ENCODE peak calls at places on chromosomes 6 and 20, in ten cellular contexts. One of them, this sample, is unnamed.
A peak's percentile ranks its signal among the peaks of the same experiment; 100 is the strongest.

GRCh38 chr6:79949235-79949634 is 1.9 kb upstream of the ELOVL4 start:
- DNase-seq in heart left ventricle: no peak
- DNase-seq in IMR-90: peak; percentile 75
- DNase-seq in GM12891: no peak
- DNase-seq in endothelial cell of umbilical vein: peak; percentile 53
- DNase-seq in tibial nerve: peak; percentile 27
- DNase-seq in uterus: no peak
- DNase-seq in GM12892: no peak
- DNase-seq in NB4: peak; percentile 85
- DNase-seq in ovary: no peak
- DNase-seq in this sample: no peak

GRCh38 chr6:126963077-126963809 is 155.2 kb upstream of the RSPO3 start:
- DNase-seq in heart left ventricle: no peak
- DNase-seq in IMR-90: no peak
- DNase-seq in GM12891: no peak
- DNase-seq in endothelial cell of umbilical vein: no peak
- DNase-seq in tibial nerve: no peak
- DNase-seq in uterus: no peak
- DNase-seq in GM12892: no peak
- DNase-seq in NB4: no peak
- DNase-seq in ovary: no peak
- DNase-seq in this sample: no peak

GRCh38 chr6:134217516-134218140 is 100.3 kb downstream of the SGK1 start:
- DNase-seq in heart left ventricle: no peak
- DNase-seq in IMR-90: no peak
- DNase-seq in GM12891: no peak
- DNase-seq in endothelial cell of umbilical vein: no peak
- DNase-seq in tibial nerve: no peak
- DNase-seq in uterus: no peak
- DNase-seq in GM12892: no peak
- DNase-seq in NB4: no peak
- DNase-seq in ovary: no peak
- DNase-seq in this sample: no peak

GRCh38 chr6:114144887-114145851 is 174.2 kb upstream of the HDAC2 start:
- DNase-seq in heart left ventricle: no peak
- DNase-seq in IMR-90: no peak
- DNase-seq in GM12891: no peak
- DNase-seq in endothelial cell of umbilical vein: no peak
- DNase-seq in tibial nerve: no peak
- DNase-seq in uterus: no peak
- DNase-seq in GM12892: no peak
- DNase-seq in NB4: no peak
- DNase-seq in ovary: no peak
- DNase-seq in this sample: no peak

GRCh38 chr6:6178795-6179194 is 141.7 kb downstream of the F13A1 start:
- DNase-seq in heart left ventricle: no peak
- DNase-seq in IMR-90: no peak
- DNase-seq in GM12891: no peak
- DNase-seq in endothelial cell of umbilical vein: no peak
- DNase-seq in tibial nerve: no peak
- DNase-seq in uterus: no peak
- DNase-seq in GM12892: no peak
- DNase-seq in NB4: no peak
- DNase-seq in ovary: no peak
- DNase-seq in this sample: no peak

GRCh38 chr6:164107297-164107995 is 692.9 kb downstream of the QKI start:
- DNase-seq in heart left ventricle: peak; percentile 67
- DNase-seq in IMR-90: no peak
- DNase-seq in GM12891: no peak
- DNase-seq in endothelial cell of umbilical vein: no peak
- DNase-seq in tibial nerve: no peak
- DNase-seq in uterus: no peak
- DNase-seq in GM12892: no peak
- DNase-seq in NB4: no peak
- DNase-seq in ovary: no peak
- DNase-seq in this sample: no peak

GRCh38 chr6:100160913-100161312 is 166.9 kb upstream of the MCHR2 start:
- DNase-seq in heart left ventricle: no peak
- DNase-seq in IMR-90: no peak
- DNase-seq in GM12891: no peak
- DNase-seq in endothelial cell of umbilical vein: no peak
- DNase-seq in tibial nerve: no peak
- DNase-seq in uterus: no peak
- DNase-seq in GM12892: no peak
- DNase-seq in NB4: no peak
- DNase-seq in ovary: no peak
- DNase-seq in this sample: no peak

GRCh38 chr6:105179244-105180065 is at the start of gene POPDC3:
- DNase-seq in heart left ventricle: peak; percentile 35
- DNase-seq in IMR-90: peak; percentile 53
- DNase-seq in GM12891: peak; percentile 30
- DNase-seq in endothelial cell of umbilical vein: no peak
- DNase-seq in tibial nerve: no peak
- DNase-seq in uterus: no peak
- DNase-seq in GM12892: peak; percentile 16
- DNase-seq in NB4: peak; percentile 59
- DNase-seq in ovary: no peak
- DNase-seq in this sample: no peak

GRCh38 chr6:20175810-20176209 is 36.5 kb downstream of the MBOAT1 start:
- DNase-seq in heart left ventricle: no peak
- DNase-seq in IMR-90: no peak
- DNase-seq in GM12891: no peak
- DNase-seq in endothelial cell of umbilical vein: no peak
- DNase-seq in tibial nerve: no peak
- DNase-seq in uterus: no peak
- DNase-seq in GM12892: no peak
- DNase-seq in NB4: no peak
- DNase-seq in ovary: no peak
- DNase-seq in this sample: no peak

GRCh38 chr20:58819921-58820320 is 30.8 kb downstream of the GNAS-AS1 start:
- DNase-seq in heart left ventricle: no peak
- DNase-seq in IMR-90: no peak
- DNase-seq in GM12891: no peak
- DNase-seq in endothelial cell of umbilical vein: no peak
- DNase-seq in tibial nerve: no peak
- DNase-seq in uterus: no peak
- DNase-seq in GM12892: no peak
- DNase-seq in NB4: no peak
- DNase-seq in ovary: no peak
- DNase-seq in this sample: no peak

GRCh38 chr20:37516697-37517370 is 4.2 kb upstream of the NNAT start:
- DNase-seq in heart left ventricle: no peak
- DNase-seq in IMR-90: peak; percentile 93
- DNase-seq in GM12891: no peak
- DNase-seq in endothelial cell of umbilical vein: no peak
- DNase-seq in tibial nerve: no peak
- DNase-seq in uterus: no peak
- DNase-seq in GM12892: no peak
- DNase-seq in NB4: no peak
- DNase-seq in ovary: no peak
- DNase-seq in this sample: no peak

GRCh38 chr20:38472513-38473352 is at the start of gene RALGAPB:
- DNase-seq in heart left ventricle: peak; percentile 99
- DNase-seq in IMR-90: peak; percentile 96
- DNase-seq in GM12891: peak; percentile 92
- DNase-seq in endothelial cell of umbilical vein: peak; percentile 100
- DNase-seq in tibial nerve: peak; percentile 98
- DNase-seq in uterus: peak; percentile 99
- DNase-seq in GM12892: peak; percentile 91
- DNase-seq in NB4: peak; percentile 99
- DNase-seq in ovary: peak; percentile 99
- DNase-seq in this sample: peak; percentile 94

GRCh38 chr20:4555188-4555893 is 166.4 kb upstream of the PRND start:
- DNase-seq in heart left ventricle: no peak
- DNase-seq in IMR-90: peak; percentile 92
- DNase-seq in GM12891: no peak
- DNase-seq in endothelial cell of umbilical vein: peak; percentile 88
- DNase-seq in tibial nerve: no peak
- DNase-seq in uterus: no peak
- DNase-seq in GM12892: no peak
- DNase-seq in NB4: no peak
- DNase-seq in ovary: no peak
- DNase-seq in this sample: no peak

GRCh38 chr6:139970591-139970991 is 596.1 kb upstream of the CITED2 start:
- DNase-seq in heart left ventricle: no peak
- DNase-seq in IMR-90: peak; percentile 63
- DNase-seq in GM12891: no peak
- DNase-seq in endothelial cell of umbilical vein: peak; percentile 39
- DNase-seq in tibial nerve: no peak
- DNase-seq in uterus: no peak
- DNase-seq in GM12892: no peak
- DNase-seq in NB4: no peak
- DNase-seq in ovary: no peak
- DNase-seq in this sample: no peak

GRCh38 chr6:96542702-96543101 is 20.2 kb upstream of the FHL5 start:
- DNase-seq in heart left ventricle: no peak
- DNase-seq in IMR-90: no peak
- DNase-seq in GM12891: no peak
- DNase-seq in endothelial cell of umbilical vein: no peak
- DNase-seq in tibial nerve: no peak
- DNase-seq in uterus: no peak
- DNase-seq in GM12892: no peak
- DNase-seq in NB4: no peak
- DNase-seq in ovary: no peak
- DNase-seq in this sample: no peak

GRCh38 chr6:27893059-27893835 is 18.9 kb downstream of the OR2B2 start:
- DNase-seq in heart left ventricle: peak; percentile 74
- DNase-seq in IMR-90: peak; percentile 99
- DNase-seq in GM12891: no peak
- DNase-seq in endothelial cell of umbilical vein: peak; percentile 98
- DNase-seq in tibial nerve: peak; percentile 41
- DNase-seq in uterus: peak; percentile 28
- DNase-seq in GM12892: peak; percentile 50
- DNase-seq in NB4: peak; percentile 99
- DNase-seq in ovary: no peak
- DNase-seq in this sample: peak; percentile 31
- TF ChIP-seq POLR2A in heart left ventricle: peak; percentile 82
- TF ChIP-seq POLR2A in IMR-90: peak; percentile 99
- TF ChIP-seq POLR2A in GM12891: peak; percentile 98
- TF ChIP-seq POLR2A in endothelial cell of umbilical vein: peak; percentile 96
- TF ChIP-seq POLR2A in tibial nerve: peak; percentile 53
- TF ChIP-seq POLR2A in uterus: peak; percentile 27
- TF ChIP-seq POLR2A in GM12892: peak; percentile 98
- TF ChIP-seq POLR2A in NB4: peak; percentile 98
- TF ChIP-seq POLR2A in ovary: no peak
- TF ChIP-seq POLR2A in this sample: peak; percentile 97

GRCh38 chr20:25750765-25751696 is 54.4 kb upstream of the ZNF337 start:
- DNase-seq in heart left ventricle: peak; percentile 46
- DNase-seq in IMR-90: peak; percentile 28
- DNase-seq in GM12891: peak; percentile 55
- DNase-seq in endothelial cell of umbilical vein: peak; percentile 23
- DNase-seq in tibial nerve: no peak
- DNase-seq in uterus: peak; percentile 53
- DNase-seq in GM12892: peak; percentile 39
- DNase-seq in NB4: peak; percentile 12
- DNase-seq in ovary: peak; percentile 70
- DNase-seq in this sample: no peak
- TF ChIP-seq POLR2A in heart left ventricle: peak; percentile 21
- TF ChIP-seq POLR2A in IMR-90: no peak
- TF ChIP-seq POLR2A in GM12891: no peak
- TF ChIP-seq POLR2A in endothelial cell of umbilical vein: no peak
- TF ChIP-seq POLR2A in tibial nerve: no peak
- TF ChIP-seq POLR2A in uterus: no peak
- TF ChIP-seq POLR2A in GM12892: no peak
- TF ChIP-seq POLR2A in NB4: no peak
- TF ChIP-seq POLR2A in ovary: no peak
- TF ChIP-seq POLR2A in this sample: no peak

GRCh38 chr20:59988141-59988540 is 29.9 kb downstream of the CDH26 start:
- DNase-seq in heart left ventricle: no peak
- DNase-seq in IMR-90: peak; percentile 11
- DNase-seq in GM12891: no peak
- DNase-seq in endothelial cell of umbilical vein: no peak
- DNase-seq in tibial nerve: no peak
- DNase-seq in uterus: no peak
- DNase-seq in GM12892: no peak
- DNase-seq in NB4: no peak
- DNase-seq in ovary: no peak
- DNase-seq in this sample: no peak

GRCh38 chr20:59993736-59994484 is 35.7 kb downstream of the CDH26 start:
- DNase-seq in heart left ventricle: no peak
- DNase-seq in IMR-90: no peak
- DNase-seq in GM12891: no peak
- DNase-seq in endothelial cell of umbilical vein: no peak
- DNase-seq in tibial nerve: no peak
- DNase-seq in uterus: no peak
- DNase-seq in GM12892: no peak
- DNase-seq in NB4: no peak
- DNase-seq in ovary: no peak
- DNase-seq in this sample: no peak

GRCh38 chr20:59994697-59995122 is 36.5 kb downstream of the CDH26 start:
- DNase-seq in heart left ventricle: peak; percentile 27
- DNase-seq in IMR-90: peak; percentile 20
- DNase-seq in GM12891: no peak
- DNase-seq in endothelial cell of umbilical vein: no peak
- DNase-seq in tibial nerve: no peak
- DNase-seq in uterus: peak; percentile 22
- DNase-seq in GM12892: no peak
- DNase-seq in NB4: no peak
- DNase-seq in ovary: no peak
- DNase-seq in this sample: no peak

GRCh38 chr20:59996112-59996511 is 37.9 kb downstream of the CDH26 start:
- DNase-seq in heart left ventricle: no peak
- DNase-seq in IMR-90: no peak
- DNase-seq in GM12891: no peak
- DNase-seq in endothelial cell of umbilical vein: no peak
- DNase-seq in tibial nerve: no peak
- DNase-seq in uterus: no peak
- DNase-seq in GM12892: no peak
- DNase-seq in NB4: no peak
- DNase-seq in ovary: no peak
- DNase-seq in this sample: no peak

GRCh38 chr20:59992531-59992930 is 34.3 kb downstream of the CDH26 start:
- DNase-seq in heart left ventricle: no peak
- DNase-seq in IMR-90: peak; percentile 18
- DNase-seq in GM12891: no peak
- DNase-seq in endothelial cell of umbilical vein: no peak
- DNase-seq in tibial nerve: no peak
- DNase-seq in uterus: no peak
- DNase-seq in GM12892: no peak
- DNase-seq in NB4: peak; percentile 79
- DNase-seq in ovary: no peak
- DNase-seq in this sample: no peak
- TF ChIP-seq POLR2A in heart left ventricle: no peak
- TF ChIP-seq POLR2A in IMR-90: no peak
- TF ChIP-seq POLR2A in GM12891: no peak
- TF ChIP-seq POLR2A in endothelial cell of umbilical vein: no peak
- TF ChIP-seq POLR2A in tibial nerve: no peak
- TF ChIP-seq POLR2A in uterus: no peak
- TF ChIP-seq POLR2A in GM12892: no peak
- TF ChIP-seq POLR2A in NB4: no peak
- TF ChIP-seq POLR2A in ovary: no peak
- TF ChIP-seq POLR2A in this sample: no peak

DNA sequence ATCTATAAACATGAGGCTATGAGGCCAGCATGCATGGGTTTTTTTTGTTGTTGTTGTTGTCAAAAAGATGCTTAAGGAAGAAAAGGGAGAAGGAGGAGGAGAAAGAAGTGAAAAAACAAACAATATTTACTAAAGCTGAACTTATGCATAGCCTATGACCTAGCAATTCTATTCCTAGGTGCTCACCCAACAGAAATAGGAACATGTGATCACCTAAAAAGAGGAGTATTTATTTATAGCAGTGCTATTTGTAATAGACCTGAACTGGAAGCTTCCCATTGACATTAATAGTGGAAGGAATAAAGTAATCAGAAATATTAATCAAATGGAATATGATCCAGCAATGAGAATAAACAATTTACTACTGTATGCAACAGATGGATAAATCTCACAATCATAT is 156.5 kb upstream of the OLIG3 start:
- DNase-seq in heart left ventricle: no peak
- DNase-seq in IMR-90: no peak
- DNase-seq in GM12891: no peak
- DNase-seq in endothelial cell of umbilical vein: no peak
- DNase-seq in tibial nerve: no peak
- DNase-seq in uterus: no peak
- DNase-seq in GM12892: no peak
- DNase-seq in NB4: no peak
- DNase-seq in ovary: no peak
- DNase-seq in this sample: no peak
- TF ChIP-seq POLR2A in heart left ventricle: no peak
- TF ChIP-seq POLR2A in IMR-90: no peak
- TF ChIP-seq POLR2A in GM12891: no peak
- TF ChIP-seq POLR2A in endothelial cell of umbilical vein: no peak
- TF ChIP-seq POLR2A in tibial nerve: no peak
- TF ChIP-seq POLR2A in uterus: no peak
- TF ChIP-seq POLR2A in GM12892: no peak
- TF ChIP-seq POLR2A in NB4: no peak
- TF ChIP-seq POLR2A in ovary: no peak
- TF ChIP-seq POLR2A in this sample: no peak